ENCODE peak calls at places on chromosomes 16 and 17, in four cellular contexts. R, S, F and B are unnamed samples.

GRCh38 chr17:66627985-66628384 is 206.9 kb upstream of the CACNG5 start:
- DNase-seq in F (no peak), S (no peak), R (no peak), B (no peak)

GRCh38 chr17:76371656-76372628 is 12.5 kb upstream of the SPHK1 start:
- DNase-seq in F (no peak), S (no peak), R (no peak), B (no peak)

GRCh38 chr16:85210423-85211169 is 98.3 kb upstream of the CIBAR2 start:
- DNase-seq in F (no peak), R (no peak), S (no peak), B (no peak)

GRCh38 chr17:69575346-69575761 is 160.9 kb downstream of the MAP2K6 start:
- DNase-seq in S (no peak), R (no peak), F (no peak), B (no peak)

GRCh38 chr17:9021985-9022552 is 759 bp downstream of the NTN1 start:
- DNase-seq in F (no peak), S (no peak), R (peak), B (no peak)

GRCh38 chr16:85353839-85354622 is 241.8 kb upstream of the CIBAR2 start:
- DNase-seq in F (no peak), S (no peak), R (no peak), B (no peak)

GRCh38 chr17:73492125-73492801 is 152.0 kb downstream of the SDK2 start:
- DNase-seq in F (no peak), S (no peak), R (no peak), B (no peak)

GRCh38 chr17:39167492-39167891 is 1.5 kb upstream of the ARL5C start:
- DNase-seq in F (no peak), R (no peak), S (no peak), B (no peak)

GRCh38 chr17:34706029-34706428 is 126.6 kb downstream of the TMEM132E start:
- DNase-seq in R (peak), F (no peak), S (peak), B (no peak)

GRCh38 chr17:13593757-13594156 is 8.0 kb downstream of the HS3ST3A1 start:
- DNase-seq in S (no peak), F (no peak), R (no peak), B (peak)

GRCh38 chr17:39001703-39002637 is 34.8 kb upstream of the FBXO47 start:
- DNase-seq in R (peak), S (peak), F (no peak), B (no peak)

GRCh38 chr16:12158428-12158827 is 181.9 kb downstream of the SNX29 start:
- DNase-seq in S (no peak), R (no peak), F (no peak), B (no peak)

GRCh38 chr17:76266244-76266938 is 1.2 kb downstream of the UBALD2 start:
- DNase-seq in R (no peak), S (no peak), F (no peak), B (peak)

GRCh38 chr17:50527155-50527762 is 5.3 kb upstream of the EPN3 start:
- DNase-seq in S (no peak), R (no peak), F (no peak), B (no peak)

GRCh38 chr16:31455601-31456314 is 3.5 kb upstream of the ARMC5 start:
- DNase-seq in S (peak), F (no peak), R (peak), B (no peak)

GRCh38 chr17:51230306-51230705 is 29.5 kb downstream of the MBTD1 start:
- DNase-seq in R (no peak), F (no peak), S (no peak), B (no peak)

GRCh38 chr17:6279659-6280058 is 155.3 kb downstream of the AIPL1 start:
- DNase-seq in S (no peak), R (peak), F (no peak), B (peak)

GRCh38 chr17:32584792-32585191 is 98.0 kb downstream of the CDK5R1 start:
- DNase-seq in F (no peak), S (no peak), R (no peak), B (no peak)

GRCh38 chr16:68592466-68593337 is 52.4 kb upstream of the CDH3 start:
- DNase-seq in S (no peak), F (no peak), R (no peak), B (peak)

GRCh38 chr16:106623-107324 is 28.7 kb downstream of the MPG start:
- DNase-seq in S (peak), R (peak), F (no peak), B (peak)

GRCh38 chr17:80874866-80875445 is 116.7 kb upstream of the CHMP6 start:
- DNase-seq in S (no peak), R (peak), F (no peak), B (no peak)

GRCh38 chr17:8326591-8327583 is 12.8 kb upstream of the ODF4 start:
- DNase-seq in S (no peak), F (no peak), R (peak), B (no peak)

GRCh38 chr16:22278841-22279240 is 18.4 kb upstream of the POLR3E start:
- DNase-seq in R (peak), S (no peak), F (no peak), B (no peak)

GRCh38 chr16:82037251-82037650 is 2.2 kb downstream of the HSD17B2 start:
- DNase-seq in S (no peak), F (no peak), R (no peak), B (no peak)

GRCh38 chr17:17929655-17930380 is 42.4 kb downstream of the TOM1L2 start:
- DNase-seq in F (no peak), S (no peak), R (no peak), B (no peak)

GRCh38 chr17:28327031-28327607 is 8.1 kb downstream of the TMEM97 start:
- DNase-seq in S (no peak), R (no peak), F (peak), B (no peak)

GRCh38 chr16:13120557-13120956 is 219.2 kb downstream of the SHISA9 start:
- DNase-seq in R (no peak), F (no peak), S (no peak), B (no peak)

GRCh38 chr17:35051183-35051578 is 12.3 kb downstream of the RFFL start:
- DNase-seq in F (no peak), S (no peak), R (no peak), B (peak)

GRCh38 chr16:86252596-86252995 is 257.7 kb upstream of the FOXF1 start:
- DNase-seq in R (peak), S (peak), F (no peak), B (no peak)

GRCh38 chr17:78409191-78409621 is 30.8 kb downstream of the PGS1 start:
- DNase-seq in F (no peak), R (no peak), S (no peak), B (no peak)

GRCh38 chr16:383326-384020 is 1.7 kb upstream of the PGAP6 start:
- DNase-seq in F (peak), R (peak), S (no peak), B (no peak)

GRCh38 chr16:31386157-31386984 is 6.8 kb upstream of the ITGAD start:
- DNase-seq in F (no peak), R (no peak), S (no peak), B (no peak)

GRCh38 chr17:42039794-42040763 is 10.3 kb downstream of the C17orf113 start:
- DNase-seq in F (no peak), R (no peak), S (no peak), B (no peak)
- TF ChIP-seq ETV6 in F (no peak), R (no peak), S (no peak), B (no peak)

DNA sequence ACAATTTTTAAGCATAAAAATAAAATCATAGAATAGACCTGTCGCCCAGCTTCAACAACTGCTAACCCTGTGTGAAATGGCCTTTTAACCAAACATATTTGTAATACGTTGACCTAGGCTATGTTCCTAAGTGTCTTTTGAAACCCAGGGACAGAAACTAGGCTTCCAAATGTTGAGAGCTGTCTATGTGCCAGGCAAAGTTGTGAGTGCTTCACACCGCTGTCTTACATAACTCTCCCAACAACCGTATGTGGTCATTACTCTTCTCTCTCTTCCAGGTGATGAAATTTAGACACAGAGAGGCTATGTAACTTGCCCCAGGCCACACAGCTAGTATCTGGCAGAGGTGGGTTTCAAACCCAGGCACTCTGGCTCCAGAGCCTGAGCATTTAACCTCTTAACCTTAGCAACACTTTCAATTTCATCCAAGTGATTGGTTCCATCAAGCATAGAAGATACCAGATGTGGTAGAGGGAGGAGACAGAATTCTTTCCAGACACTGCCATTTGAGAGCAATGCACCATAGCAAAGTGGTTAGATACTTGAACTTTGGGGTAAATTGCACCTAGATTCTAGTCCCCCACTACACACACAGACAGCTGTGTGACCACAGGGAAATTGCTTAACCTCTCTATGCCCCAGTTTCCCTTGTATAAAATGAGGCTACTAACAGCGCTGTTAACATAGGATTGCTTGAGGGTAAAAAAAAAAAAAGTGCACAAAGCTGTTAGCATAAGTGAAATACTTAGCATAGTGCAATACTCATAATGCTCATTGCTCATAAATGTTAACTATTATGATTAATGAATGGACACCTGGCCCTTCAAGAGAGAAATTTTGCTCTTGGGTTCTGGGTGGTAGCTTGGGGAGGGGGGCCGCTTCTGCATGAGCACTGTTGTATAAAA is 160.6 kb downstream of the IRX3 start:
- DNase-seq in R (no peak), S (no peak), F (no peak), B (no peak)
- TF ChIP-seq ETV6 in R (no peak), S (no peak), F (no peak), B (no peak)

DNA sequence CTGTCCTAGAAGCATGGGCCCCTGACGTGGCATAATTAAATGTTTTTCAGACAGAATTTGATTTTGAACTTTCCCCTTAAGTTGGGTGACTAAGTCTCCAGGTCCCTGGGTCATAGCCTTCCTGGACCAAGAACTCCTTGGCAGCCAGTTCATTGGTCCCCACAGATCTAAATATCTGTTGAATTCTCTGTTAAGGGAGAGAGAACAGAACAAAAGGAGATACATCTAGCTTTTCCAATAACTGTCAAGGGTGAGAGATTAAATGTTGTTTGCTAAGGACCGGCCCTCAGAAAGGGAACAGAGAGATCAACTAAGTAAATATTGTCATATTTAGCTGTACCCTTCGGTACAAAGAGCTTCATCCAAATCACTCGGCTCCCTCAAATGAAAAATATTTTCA is 78.2 kb upstream of the NOL11 start:
- DNase-seq in R (no peak), S (no peak), F (no peak), B (peak)
- TF ChIP-seq ETV6 in R (no peak), S (no peak), F (no peak), B (no peak)

GRCh38 chr16:79627092-79627491 is 26.6 kb upstream of the MAF start:
- DNase-seq in R (no peak), S (no peak), F (no peak), B (no peak)

GRCh38 chr16:79625738-79626137 is 25.2 kb upstream of the MAF start:
- DNase-seq in F (no peak), S (no peak), R (no peak), B (no peak)

GRCh38 chr16:79632289-79632688 is 31.8 kb upstream of the MAF start:
- DNase-seq in R (no peak), F (no peak), S (no peak), B (no peak)

GRCh38 chr16:79629003-79629402 is 28.5 kb upstream of the MAF start:
- DNase-seq in S (no peak), F (no peak), R (no peak), B (no peak)

GRCh38 chr16:79628501-79628975 is 28.0 kb upstream of the MAF start:
- DNase-seq in R (no peak), S (no peak), F (peak), B (no peak)
- TF ChIP-seq ETV6 in R (no peak), S (no peak), F (no peak), B (no peak)

DNA sequence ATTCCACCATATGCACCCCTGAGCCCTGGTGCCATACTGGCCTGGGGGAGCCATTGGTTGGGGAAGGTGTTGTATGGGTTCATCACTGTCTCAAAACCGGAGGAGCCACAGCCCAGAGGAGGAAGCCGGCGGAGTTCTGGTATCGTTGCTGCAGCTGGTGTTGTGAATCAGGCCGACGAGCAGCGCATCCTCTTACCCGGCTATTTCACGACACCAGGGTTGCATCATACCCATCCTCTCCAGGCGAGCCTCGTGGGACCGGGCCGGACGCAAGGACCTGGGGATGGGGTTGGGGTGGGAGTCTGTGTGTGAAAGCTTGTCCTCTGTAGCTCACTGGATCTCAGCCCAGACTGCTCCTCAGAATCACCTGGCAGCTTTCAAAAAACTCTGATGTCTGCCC is 6.6 kb upstream of the SLC12A3 start:
- DNase-seq in R (no peak), F (no peak), S (no peak), B (no peak)
- TF ChIP-seq ETV6 in R (no peak), F (no peak), S (no peak), B (no peak)

GRCh38 chr17:21418446-21419298 is 42.5 kb downstream of the KCNJ12 start:
- DNase-seq in F (no peak), R (peak), S (no peak), B (no peak)
- TF ChIP-seq ETV6 in F (no peak), R (no peak), S (no peak), B (no peak)

GRCh38 chr17:83191388-83192160 is 112.2 kb downstream of the METRNL start:
- DNase-seq in R (peak), F (no peak), S (no peak), B (no peak)
- TF ChIP-seq ETV6 in R (no peak), F (no peak), S (no peak), B (no peak)

DNA sequence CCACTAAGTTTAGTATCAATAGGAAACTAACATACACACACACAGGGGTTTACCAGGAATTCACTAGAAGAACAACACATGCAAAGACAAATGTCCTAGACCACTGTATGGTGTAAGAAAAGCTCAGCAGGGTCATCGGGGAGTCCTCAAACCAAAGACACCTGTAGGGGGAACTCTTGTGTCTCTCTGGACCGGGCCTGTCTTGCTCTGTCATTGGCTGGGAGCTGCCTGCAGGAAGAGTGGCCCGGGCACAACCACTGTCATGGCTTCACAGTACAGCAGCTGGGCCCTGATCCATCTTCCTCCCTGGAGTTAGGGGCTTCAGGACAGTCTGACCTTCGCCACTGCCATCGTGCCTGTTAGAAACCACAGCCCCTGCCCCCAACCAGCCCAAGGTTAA is 263.6 kb upstream of the DYNLRB2 start:
- DNase-seq in S (peak), R (peak), F (no peak), B (no peak)
- TF ChIP-seq ETV6 in S (no peak), R (no peak), F (no peak), B (no peak)

DNA sequence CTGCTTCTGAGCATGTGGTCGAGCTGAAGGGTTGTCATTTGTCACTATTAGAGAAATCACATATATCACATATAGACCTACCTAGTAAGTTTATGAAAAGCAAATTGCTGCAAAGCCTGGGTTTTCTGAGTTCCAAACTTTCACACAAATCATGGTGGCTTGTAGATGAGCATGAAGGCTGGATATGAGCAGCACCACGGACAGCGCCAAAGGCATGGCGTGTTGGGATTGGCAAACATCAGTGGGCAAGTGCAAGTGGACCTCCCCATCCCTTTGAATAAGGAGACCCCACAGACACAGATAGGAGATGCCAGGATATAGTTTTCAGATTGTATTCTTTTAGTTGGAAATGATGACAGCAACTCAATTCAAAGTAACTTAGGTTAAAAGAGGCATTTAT is 77.6 kb upstream of the CACNG3 start:
- DNase-seq in S (peak), F (no peak), R (peak), B (no peak)
- TF ChIP-seq ETV6 in S (no peak), F (no peak), R (peak), B (no peak)

GRCh38 chr17:61395409-61395982 is 4.1 kb upstream of the TBX2 start:
- DNase-seq in F (no peak), S (no peak), R (peak), B (no peak)

GRCh38 chr17:61398721-61399130 is 917 bp upstream of the TBX2 start:
- DNase-seq in R (no peak), F (no peak), S (no peak), B (no peak)

GRCh38 chr17:61395983-61396585 is 3.6 kb upstream of the TBX2 start:
- DNase-seq in R (no peak), F (no peak), S (no peak), B (no peak)

GRCh38 chr17:61396586-61397085 is 3.0 kb upstream of the TBX2 start:
- DNase-seq in R (no peak), S (no peak), F (no peak), B (no peak)

GRCh38 chr17:61397086-61397842 is 2.4 kb upstream of the TBX2 start:
- DNase-seq in S (no peak), R (peak), F (no peak), B (no peak)
- TF ChIP-seq ETV6 in S (no peak), R (no peak), F (no peak), B (no peak)